ENCODE peak calls at places on chromosomes 6 and 20, in ten cellular contexts. D is IMR-90, L is right lobe of liver, I is uterus, J is stomach, Q is body of pancreas, N is K562, A is heart left ventricle, K is Peyer's patch, X is transverse colon. S is an unnamed sample.

GRCh38 chr20:54212226-54212625 is 4.3 kb downstream of the PFDN4 start:
- DNase-seq in L (no peak), K (no peak), X (no peak), J (no peak), I (no peak), A (no peak), Q (no peak), D (peak), N (no peak), S (no peak)

GRCh38 chr6:154298297-154298696 is 58.3 kb downstream of the IPCEF1 start:
- DNase-seq in D (peak), N (no peak), Q (no peak), J (no peak), K (no peak), L (no peak), I (no peak), A (no peak), X (no peak), S (no peak)

GRCh38 chr6:121652726-121653623 is 217.5 kb downstream of the GJA1 start:
- DNase-seq in X (peak), D (peak), L (no peak), I (no peak), A (no peak), J (no peak), Q (no peak), K (peak), N (no peak), S (no peak)

GRCh38 chr6:84809504-84809903 is 45.1 kb upstream of the TBX18 start:
- DNase-seq in J (no peak), D (no peak), X (no peak), K (no peak), N (no peak), A (no peak), Q (no peak), L (no peak), I (no peak), S (no peak)

GRCh38 chr6:148514091-148514850 is 171.6 kb downstream of the SASH1 start:
- DNase-seq in J (no peak), L (no peak), N (no peak), K (no peak), X (no peak), I (no peak), D (peak), A (no peak), Q (no peak), S (no peak)

GRCh38 chr20:47315339-47315662 is 41.2 kb downstream of the ZMYND8 start:
- DNase-seq in J (no peak), N (no peak), I (no peak), X (no peak), D (peak), A (no peak), K (no peak), Q (no peak), L (no peak), S (no peak)

GRCh38 chr6:151389640-151390275 is 1.6 kb downstream of the ZBTB2 start:
- DNase-seq in Q (peak), L (peak), D (peak), I (peak), X (peak), K (peak), J (peak), A (peak), N (peak), S (no peak)

GRCh38 chr6:17311595-17312311 is 30.6 kb downstream of the RBM24 start:
- DNase-seq in L (peak), I (no peak), K (peak), X (no peak), J (no peak), D (peak), Q (peak), N (peak), A (peak), S (no peak)

GRCh38 chr20:54525906-54526596 is 50.7 kb downstream of the DOK5 start:
- DNase-seq in Q (no peak), D (no peak), N (no peak), X (no peak), J (no peak), L (no peak), I (no peak), A (no peak), K (no peak), S (no peak)

GRCh38 chr6:44915111-44915510 is 413.0 kb upstream of the RUNX2 start:
- DNase-seq in I (no peak), K (no peak), Q (no peak), N (no peak), X (no peak), L (no peak), A (no peak), D (no peak), J (no peak), S (no peak)

GRCh38 chr6:27188885-27189418 is 58.5 kb upstream of the PRSS16 start:
- DNase-seq in J (peak), A (peak), X (peak), Q (peak), I (peak), N (peak), L (peak), D (peak), K (peak), S (no peak)

GRCh38 chr6:27183082-27183832 is 64.2 kb upstream of the PRSS16 start:
- DNase-seq in D (no peak), Q (no peak), I (no peak), K (no peak), X (no peak), A (no peak), L (no peak), J (no peak), N (no peak), S (no peak)

GRCh38 chr6:27188206-27188884 is 59.2 kb upstream of the PRSS16 start:
- DNase-seq in J (peak), A (peak), L (peak), K (peak), Q (peak), D (peak), N (peak), I (peak), X (peak), S (peak)
- TF ChIP-seq POLR2A in J (no peak), A (no peak), L (peak), K (peak), Q (no peak), D (peak), N (peak), I (peak), X (peak), S (no peak)

DNA sequence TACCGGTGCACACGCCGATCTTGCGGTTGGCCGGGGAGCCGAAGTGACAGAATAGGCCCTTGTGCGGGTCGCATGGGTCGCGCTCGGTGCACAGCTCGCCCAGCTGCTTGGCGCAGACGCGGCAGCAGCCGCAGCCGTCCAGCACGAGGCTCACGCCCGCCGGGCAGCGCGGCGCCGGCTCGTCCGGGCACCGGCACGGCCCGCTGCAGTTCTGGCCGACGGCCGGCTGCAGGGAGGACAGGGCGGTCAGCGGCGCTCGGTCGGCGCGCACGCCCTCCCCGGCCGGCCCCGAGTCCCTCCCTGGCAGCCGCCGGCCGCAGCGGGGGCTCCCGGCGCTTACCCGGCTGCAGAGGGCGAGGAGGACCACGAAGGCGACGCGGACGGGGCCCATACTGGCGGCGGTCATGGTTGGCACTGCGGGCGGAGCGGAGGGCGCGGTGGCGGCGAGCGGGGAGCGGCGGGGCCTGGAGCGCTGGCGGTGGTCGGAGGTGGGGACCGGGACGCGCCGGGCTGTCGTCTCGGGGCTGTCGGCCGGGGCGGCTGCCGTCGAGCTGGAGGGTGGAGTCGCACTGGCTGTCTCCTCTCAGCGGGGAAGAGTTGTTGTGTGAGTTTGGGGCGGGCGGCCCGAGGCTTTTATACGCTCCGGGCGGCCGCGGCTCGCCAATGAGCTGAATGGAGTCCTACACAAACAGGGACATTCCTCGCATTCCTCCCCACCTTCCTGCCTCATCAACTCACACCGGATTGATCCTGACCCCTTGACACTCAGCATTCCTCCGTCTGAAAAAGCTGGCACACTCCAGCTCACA is at the start of gene CCN2:
- DNase-seq in D (peak), Q (peak), I (peak), X (peak), K (peak), L (peak), A (peak), J (peak), N (no peak), S (peak)
- TF ChIP-seq POLR2A in D (peak), Q (peak), I (peak), X (peak), K (peak), L (peak), A (peak), J (no peak), N (no peak), S (no peak)

GRCh38 chr20:63015665-63016361 is 9.0 kb upstream of the BHLHE23 start:
- DNase-seq in J (no peak), N (no peak), K (no peak), L (no peak), I (no peak), Q (no peak), D (no peak), X (no peak), A (peak), S (peak)
- TF ChIP-seq POLR2A in J (no peak), N (no peak), K (no peak), L (no peak), I (no peak), Q (no peak), D (no peak), X (no peak), A (no peak), S (no peak)

DNA sequence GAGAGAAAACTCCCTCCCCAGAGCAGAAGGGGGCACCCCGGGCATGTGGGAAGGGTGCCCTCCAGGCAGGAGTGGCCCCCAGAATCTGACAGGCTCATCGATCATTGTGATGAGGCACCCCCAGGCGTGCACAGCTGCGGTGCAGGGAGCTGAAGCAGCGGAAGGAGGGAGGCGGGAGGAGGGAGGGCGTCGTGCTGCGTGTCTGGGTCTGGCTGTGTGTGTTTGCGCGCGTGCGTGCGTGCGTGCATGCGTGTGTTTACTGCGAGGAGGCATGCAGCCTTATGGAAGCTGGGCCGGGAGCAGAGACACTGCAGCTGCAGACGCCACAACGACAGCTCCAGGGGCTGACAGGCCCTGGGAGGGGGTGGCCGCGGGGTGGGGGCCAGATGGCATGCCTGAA is 40.4 kb downstream of the FOXP4 start:
- DNase-seq in J (no peak), K (no peak), L (no peak), D (peak), N (no peak), X (no peak), Q (no peak), A (no peak), I (no peak), S (no peak)
- TF ChIP-seq POLR2A in J (no peak), K (no peak), L (no peak), D (no peak), N (no peak), X (no peak), Q (no peak), A (no peak), I (no peak), S (no peak)

DNA sequence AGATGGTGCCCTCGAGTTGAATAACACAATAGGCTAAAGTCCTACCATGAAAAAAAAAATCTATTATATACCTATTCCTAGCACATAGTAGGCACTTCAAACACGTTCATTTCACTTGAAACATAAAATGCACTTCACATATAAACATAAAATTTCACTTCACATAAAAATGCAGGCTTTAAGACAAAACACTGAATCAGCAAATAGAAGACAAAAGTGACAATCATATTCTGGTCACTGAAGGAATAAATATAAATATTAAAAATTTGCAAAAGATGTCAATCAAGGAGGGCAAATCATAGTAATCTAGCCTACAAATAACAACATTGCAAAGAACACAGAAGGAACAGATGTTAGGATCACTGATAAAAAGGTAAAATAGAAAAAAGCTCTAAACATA is 153.1 kb downstream of the LMBRD1 start:
- DNase-seq in A (no peak), I (no peak), K (no peak), D (no peak), L (no peak), X (no peak), N (no peak), Q (no peak), J (no peak), S (no peak)
- TF ChIP-seq POLR2A in A (no peak), I (no peak), K (no peak), D (no peak), L (no peak), X (no peak), N (no peak), Q (no peak), J (no peak), S (no peak)

DNA sequence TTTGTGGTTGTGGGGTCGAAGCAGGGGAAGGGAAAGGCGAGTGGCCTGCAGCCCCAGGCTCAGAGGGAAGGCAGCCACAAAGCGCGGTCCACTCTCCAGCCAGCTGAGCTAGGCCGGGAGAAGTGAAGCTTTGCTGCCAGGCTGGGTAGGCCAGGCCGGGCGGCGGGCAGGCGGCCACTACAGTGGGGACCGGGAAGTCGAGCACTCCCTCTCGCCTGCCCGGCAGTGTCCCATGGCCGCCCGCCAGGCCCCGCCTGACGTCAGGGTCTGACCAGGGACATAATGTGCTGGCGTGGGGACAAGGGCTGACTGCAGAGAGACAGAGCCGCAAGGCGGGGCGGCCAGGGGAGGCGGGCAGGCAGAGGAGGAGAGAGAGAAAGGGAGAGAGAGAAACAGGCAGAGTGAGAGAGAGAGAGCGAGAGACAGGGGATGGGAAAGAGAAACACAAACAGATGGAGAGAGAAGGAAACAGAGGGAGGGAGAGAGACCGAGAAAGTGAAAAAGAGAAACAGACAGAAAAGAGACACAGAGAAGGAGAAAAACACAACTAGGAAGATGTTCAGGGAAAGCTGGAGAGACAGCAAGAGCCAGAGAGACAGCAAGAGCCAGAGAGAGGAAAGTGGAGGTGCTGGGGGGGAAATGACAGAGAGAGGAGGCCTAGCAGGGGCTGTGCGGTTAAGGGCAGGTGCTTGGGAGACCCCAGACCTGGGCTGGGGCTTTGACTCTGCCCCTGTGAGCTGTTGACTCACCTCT is 94.5 kb upstream of the PTPN1 start:
- DNase-seq in N (no peak), Q (peak), L (peak), K (peak), X (peak), D (peak), I (peak), A (peak), J (peak), S (peak)
- TF ChIP-seq POLR2A in N (no peak), Q (peak), L (peak), K (peak), X (peak), D (peak), I (peak), A (peak), J (no peak), S (no peak)

GRCh38 chr20:62136283-62137091 is 6.7 kb downstream of the PSMA7 start:
- DNase-seq in Q (peak), J (peak), N (peak), K (peak), I (peak), D (peak), A (peak), L (peak), X (peak), S (peak)

GRCh38 chr20:62134735-62135231 is 8.4 kb downstream of the PSMA7 start:
- DNase-seq in I (peak), J (peak), N (no peak), X (no peak), D (peak), L (peak), Q (peak), A (no peak), K (no peak), S (no peak)

GRCh38 chr20:62133864-62134263 is 9.3 kb downstream of the PSMA7 start:
- DNase-seq in L (no peak), J (no peak), Q (no peak), I (no peak), K (no peak), X (no peak), N (no peak), D (no peak), A (no peak), S (no peak)

GRCh38 chr20:62137092-62137384 is 6.2 kb downstream of the PSMA7 start:
- DNase-seq in X (no peak), A (no peak), D (no peak), I (no peak), L (no peak), N (no peak), J (no peak), K (no peak), Q (no peak), S (no peak)

DNA sequence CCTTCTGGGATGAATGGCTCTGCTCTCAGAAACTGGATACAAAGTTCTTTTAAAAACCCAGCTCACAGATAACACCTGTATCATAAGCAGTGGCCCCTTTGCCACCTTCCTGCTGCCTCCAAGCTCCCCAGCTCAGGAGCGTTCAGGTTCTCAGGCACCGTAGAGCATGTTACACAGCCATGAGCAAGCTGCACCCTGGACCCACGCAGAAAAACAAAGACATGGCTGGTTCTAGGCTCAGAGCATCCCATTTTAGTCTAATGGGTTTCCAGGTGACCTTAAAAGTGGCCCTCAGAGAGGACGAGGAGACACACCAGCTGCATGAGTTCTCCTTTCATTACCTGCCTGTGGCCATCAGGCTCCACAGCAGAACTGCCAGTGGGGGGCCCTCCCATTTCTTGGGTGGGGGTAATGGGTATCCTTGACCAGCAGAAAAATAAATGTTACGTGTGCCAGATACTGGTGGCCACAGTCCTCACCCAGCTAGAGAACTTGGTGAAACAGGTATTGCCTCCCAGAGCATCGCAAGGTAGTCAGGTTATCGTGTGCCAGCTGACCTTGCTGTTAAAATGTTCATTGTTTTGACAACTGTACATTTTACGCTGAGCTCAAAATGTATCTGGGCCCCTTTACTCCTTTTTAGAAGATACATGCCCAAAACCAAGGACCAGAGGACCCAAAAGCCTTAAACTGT is 7.5 kb downstream of the PSMA7 start:
- DNase-seq in J (no peak), K (no peak), Q (no peak), I (no peak), N (no peak), L (no peak), X (no peak), D (no peak), A (no peak), S (no peak)
- TF ChIP-seq POLR2A in J (no peak), K (no peak), Q (no peak), I (no peak), N (peak), L (no peak), X (no peak), D (peak), A (no peak), S (no peak)

GRCh38 chr6:157096522-157096921 is 226.8 kb downstream of the TMEM242 start:
- DNase-seq in A (no peak), X (no peak), Q (peak), L (no peak), J (peak), N (no peak), D (no peak), K (no peak), I (no peak), S (no peak)

GRCh38 chr6:157099912-157100593 is 223.3 kb downstream of the TMEM242 start:
- DNase-seq in Q (no peak), K (peak), X (no peak), N (peak), J (no peak), I (no peak), D (no peak), L (no peak), A (no peak), S (no peak)

GRCh38 chr6:157101166-157101565 is 222.2 kb downstream of the TMEM242 start:
- DNase-seq in J (no peak), K (no peak), I (no peak), Q (no peak), D (no peak), N (no peak), X (no peak), A (no peak), L (no peak), S (no peak)

GRCh38 chr6:157097255-157097936 is 225.9 kb downstream of the TMEM242 start:
- DNase-seq in J (no peak), D (no peak), Q (no peak), K (no peak), I (no peak), A (no peak), X (no peak), L (no peak), N (no peak), S (no peak)

GRCh38 chr6:157098999-157099398 is 224.3 kb downstream of the TMEM242 start:
- DNase-seq in N (peak), X (no peak), L (no peak), K (no peak), A (no peak), D (no peak), J (no peak), I (no peak), Q (no peak), S (no peak)
- TF ChIP-seq POLR2A in N (no peak), X (no peak), L (no peak), K (no peak), A (no peak), D (no peak), J (no peak), I (no peak), Q (no peak), S (no peak)

GRCh38 chr6:411402-412145 is 20.0 kb downstream of the IRF4 start:
- DNase-seq in X (no peak), A (no peak), K (no peak), L (no peak), J (no peak), I (no peak), D (no peak), N (no peak), Q (no peak), S (no peak)
- TF ChIP-seq POLR2A in X (no peak), A (no peak), K (no peak), L (no peak), J (no peak), I (no peak), D (no peak), N (no peak), Q (no peak), S (no peak)

DNA sequence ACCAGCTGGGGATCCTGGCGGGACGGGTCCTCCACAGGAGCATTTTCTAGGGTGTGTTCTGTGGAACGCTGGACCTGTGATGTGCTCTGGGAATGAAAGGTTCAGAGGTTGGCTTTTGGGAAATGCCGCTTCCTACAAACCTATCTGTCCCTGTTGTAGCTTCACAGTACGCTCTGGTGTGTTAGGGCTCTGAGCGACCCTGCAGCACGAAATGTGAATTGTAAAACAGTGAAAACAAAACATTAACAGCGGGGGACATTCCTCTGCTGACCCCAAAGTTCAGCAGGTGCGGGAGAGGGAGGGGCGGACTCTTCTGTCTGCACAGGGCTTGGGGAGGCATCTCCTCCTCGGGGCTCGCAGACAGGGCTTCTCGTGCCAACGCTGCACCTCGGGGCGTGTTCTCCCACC is 155.9 kb downstream of the NRN1 start:
- DNase-seq in N (no peak), A (no peak), D (no peak), X (no peak), L (no peak), K (no peak), Q (no peak), I (no peak), J (no peak), S (no peak)
- TF ChIP-seq POLR2A in N (no peak), A (no peak), D (no peak), X (no peak), L (no peak), K (no peak), Q (no peak), I (no peak), J (no peak), S (no peak)

S was measured in spleen.